ENCODE peak calls at places on chromosomes 16 and 17, in ten cellular contexts. A is thoracic aorta; W is T-helper 2 cell; R is cardiac fibroblast; Z is kidney tubule cell; U is H54; T is RPMI7951; I is NCI-H774; F is naive thymus-derived CD4-positive, alpha-beta T cell; L is transverse colon. J is an unnamed sample.
A peak's percentile ranks its signal among the peaks of the same experiment; 100 is the strongest.

GRCh38 chr17:7139400-7139799 is 24.8 kb upstream of the ASGR2 start:
- DNase-seq in A (no peak), I (no peak), T (no peak), R (no peak), F (no peak), Z (no peak), W (peak; percentile 23), U (no peak), L (peak; percentile 45), J (no peak)

GRCh38 chr17:61362852-61363600 is 36.6 kb upstream of the TBX2 start:
- DNase-seq in Z (no peak), W (no peak), R (no peak), U (no peak), L (no peak), A (no peak), F (no peak), I (no peak), T (no peak), J (no peak)

GRCh38 chr16:20799599-20799998 is 6.7 kb downstream of the ERI2 start:
- DNase-seq in I (peak; percentile 14), W (peak; percentile 16), F (no peak), A (no peak), T (no peak), Z (peak; percentile 35), R (peak; percentile 44), L (no peak), U (no peak), J (no peak)

GRCh38 chr17:28901866-28902818 is 737 bp downstream of the DHRS13 start:
- DNase-seq in F (peak; percentile 69), W (peak; percentile 65), U (no peak), A (no peak), R (no peak), I (peak; percentile 28), L (peak; percentile 65), Z (peak; percentile 57), T (peak; percentile 25), J (peak; percentile 90)

GRCh38 chr17:36482611-36483504 is 3.6 kb upstream of the ZNHIT3 start:
- DNase-seq in R (peak; percentile 76), L (peak; percentile 87), T (peak; percentile 70), I (peak; percentile 45), W (peak; percentile 73), Z (peak; percentile 77), U (peak; percentile 84), F (peak; percentile 93), A (peak; percentile 16), J (peak; percentile 99)

GRCh38 chr17:78957076-78957475 is 22.6 kb downstream of the LGALS3BP start:
- DNase-seq in W (no peak), U (no peak), A (no peak), F (no peak), T (peak; percentile 82), I (no peak), R (peak; percentile 57), Z (peak; percentile 55), L (no peak), J (no peak)

GRCh38 chr16:5033256-5034166 is at the start of gene NAGPA:
- DNase-seq in T (peak; percentile 78), I (peak; percentile 63), F (peak; percentile 81), Z (peak; percentile 81), W (peak; percentile 90), L (peak; percentile 92), U (peak; percentile 81), R (peak; percentile 88), A (peak; percentile 60), J (peak; percentile 92)

GRCh38 chr16:79184464-79184863 is 416.1 kb downstream of the MAF start:
- DNase-seq in R (no peak), Z (no peak), U (no peak), W (no peak), A (no peak), T (no peak), L (no peak), F (no peak), I (no peak), J (no peak)

GRCh38 chr16:14263769-14264168 is 192.7 kb downstream of the MRTFB start:
- DNase-seq in T (no peak), W (no peak), A (no peak), L (no peak), R (no peak), U (no peak), F (no peak), Z (no peak), I (no peak), J (no peak)

GRCh38 chr16:3538222-3538621 is 37.4 kb downstream of the CLUAP1 start:
- DNase-seq in U (no peak), L (no peak), Z (no peak), W (no peak), F (no peak), A (no peak), T (no peak), I (no peak), R (no peak), J (no peak)

GRCh38 chr17:74527081-74527480 is 4.2 kb downstream of the CD300LB start:
- DNase-seq in A (no peak), W (no peak), R (no peak), F (no peak), L (no peak), T (no peak), U (no peak), Z (no peak), I (no peak), J (no peak)

GRCh38 chr17:81252336-81253329 is 13.5 kb downstream of the NDUFAF8 start:
- DNase-seq in R (no peak), F (no peak), U (no peak), L (no peak), Z (no peak), T (no peak), A (no peak), W (no peak), I (no peak), J (no peak)

GRCh38 chr17:69961488-69962145 is 113.4 kb upstream of the KCNJ16 start:
- DNase-seq in L (peak; percentile 8), I (no peak), U (no peak), R (no peak), A (no peak), T (no peak), W (no peak), Z (no peak), F (no peak), J (peak; percentile 27)

GRCh38 chr17:13952252-13952721 is 117.0 kb upstream of the COX10 start:
- DNase-seq in I (no peak), F (no peak), Z (no peak), U (no peak), A (no peak), T (no peak), R (no peak), L (no peak), W (no peak), J (no peak)

GRCh38 chr17:61250335-61250890 is 149.2 kb upstream of the TBX2 start:
- DNase-seq in W (peak; percentile 19), Z (peak; percentile 68), A (no peak), F (no peak), U (no peak), R (peak; percentile 69), I (no peak), T (peak; percentile 84), L (no peak), J (no peak)

GRCh38 chr17:57603978-57604377 is 141.1 kb downstream of the CCDC182 start:
- DNase-seq in F (peak; percentile 33), U (no peak), L (peak; percentile 65), T (no peak), Z (peak; percentile 44), W (peak; percentile 96), A (no peak), R (no peak), I (no peak), J (no peak)

GRCh38 chr16:83953796-83954576 is 946 bp downstream of the OSGIN1 start:
- DNase-seq in T (peak; percentile 39), L (no peak), I (no peak), R (peak; percentile 53), U (no peak), W (peak; percentile 66), A (no peak), Z (peak; percentile 68), F (no peak), J (no peak)

GRCh38 chr17:69880591-69881112 is 194.4 kb upstream of the KCNJ16 start:
- DNase-seq in L (no peak), Z (no peak), U (no peak), T (no peak), R (no peak), I (no peak), W (no peak), F (no peak), A (no peak), J (no peak)

J was measured in D341Med.